ENCODE peak calls at places on chromosomes 12 and 14, in four cellular contexts. One of them, this sample, is unnamed.
A peak's percentile ranks its signal among the peaks of the same experiment; 100 is the strongest.

GRCh38 chr12:401235-402126 is at the start of gene CCDC77:
- DNase-seq in HepG2: peak; percentile 89
- DNase-seq in GM12878: peak; percentile 86
- DNase-seq in H1: peak; percentile 96
- DNase-seq in this sample: peak; percentile 95

GRCh38 chr14:68244272-68244975 is 424.8 kb downstream of the RAD51B start:
- DNase-seq in HepG2: no peak
- DNase-seq in GM12878: no peak
- DNase-seq in H1: no peak
- DNase-seq in this sample: no peak

GRCh38 chr12:54853933-54854538 is at the start of gene MUCL1:
- DNase-seq in HepG2: peak; percentile 48
- DNase-seq in GM12878: peak; percentile 28
- DNase-seq in H1: peak; percentile 86
- DNase-seq in this sample: peak; percentile 39

GRCh38 chr14:79383031-79383430 is 828.3 kb downstream of the DIO2 start:
- DNase-seq in HepG2: no peak
- DNase-seq in GM12878: no peak
- DNase-seq in H1: no peak
- DNase-seq in this sample: no peak

GRCh38 chr14:61197416-61197815 is 83.7 kb downstream of the TMEM30B start:
- DNase-seq in HepG2: no peak
- DNase-seq in GM12878: no peak
- DNase-seq in H1: no peak
- DNase-seq in this sample: no peak

GRCh38 chr14:67566908-67567307 is 33.2 kb downstream of the PIGH start:
- DNase-seq in HepG2: no peak
- DNase-seq in GM12878: no peak
- DNase-seq in H1: no peak
- DNase-seq in this sample: no peak

GRCh38 chr14:76701436-76701835 is 59.8 kb upstream of the VASH1 start:
- DNase-seq in HepG2: no peak
- DNase-seq in GM12878: no peak
- DNase-seq in H1: no peak
- DNase-seq in this sample: no peak

GRCh38 chr14:95698287-95698686 is 12.1 kb downstream of the TCL1B start:
- DNase-seq in HepG2: no peak
- DNase-seq in GM12878: no peak
- DNase-seq in H1: no peak
- DNase-seq in this sample: no peak

GRCh38 chr14:45156067-45156466 is 20.3 kb downstream of the FANCM start:
- DNase-seq in HepG2: no peak
- DNase-seq in GM12878: no peak
- DNase-seq in H1: no peak
- DNase-seq in this sample: no peak

GRCh38 chr14:106586098-106586704 is 1059.8 kb downstream of the TMEM121 start:
- DNase-seq in HepG2: peak; percentile 37
- DNase-seq in GM12878: no peak
- DNase-seq in H1: peak; percentile 49
- DNase-seq in this sample: peak; percentile 36

GRCh38 chr14:73717998-73718741 is 4.0 kb upstream of the PNMA1 start:
- DNase-seq in HepG2: no peak
- DNase-seq in GM12878: no peak
- DNase-seq in H1: peak; percentile 69
- DNase-seq in this sample: peak; percentile 31

GRCh38 chr12:107131832-107132616 is 38.7 kb upstream of the CRY1 start:
- DNase-seq in HepG2: peak; percentile 49
- DNase-seq in GM12878: no peak
- DNase-seq in H1: peak; percentile 50
- DNase-seq in this sample: peak; percentile 52

GRCh38 chr14:74935340-74935640 is 12.2 kb upstream of the RPS6KL1 start:
- DNase-seq in HepG2: no peak
- DNase-seq in GM12878: no peak
- DNase-seq in H1: no peak
- DNase-seq in this sample: no peak

GRCh38 chr12:15196678-15197267 is 24.4 kb downstream of the RERG start:
- DNase-seq in HepG2: no peak
- DNase-seq in GM12878: no peak
- DNase-seq in H1: no peak
- DNase-seq in this sample: no peak
- TF ChIP-seq POLR2AphosphoS5 in HepG2: no peak
- TF ChIP-seq POLR2AphosphoS5 in GM12878: no peak
- TF ChIP-seq POLR2AphosphoS5 in H1: no peak
- TF ChIP-seq POLR2AphosphoS5 in this sample: no peak

GRCh38 chr12:22518067-22518719 is 26.1 kb downstream of the C2CD5 start:
- DNase-seq in HepG2: no peak
- DNase-seq in GM12878: no peak
- DNase-seq in H1: no peak
- DNase-seq in this sample: no peak
- TF ChIP-seq TCF12 in HepG2: no peak
- TF ChIP-seq TCF12 in GM12878: no peak
- TF ChIP-seq TCF12 in H1: no peak
- TF ChIP-seq TCF12 in this sample: no peak

DNA sequence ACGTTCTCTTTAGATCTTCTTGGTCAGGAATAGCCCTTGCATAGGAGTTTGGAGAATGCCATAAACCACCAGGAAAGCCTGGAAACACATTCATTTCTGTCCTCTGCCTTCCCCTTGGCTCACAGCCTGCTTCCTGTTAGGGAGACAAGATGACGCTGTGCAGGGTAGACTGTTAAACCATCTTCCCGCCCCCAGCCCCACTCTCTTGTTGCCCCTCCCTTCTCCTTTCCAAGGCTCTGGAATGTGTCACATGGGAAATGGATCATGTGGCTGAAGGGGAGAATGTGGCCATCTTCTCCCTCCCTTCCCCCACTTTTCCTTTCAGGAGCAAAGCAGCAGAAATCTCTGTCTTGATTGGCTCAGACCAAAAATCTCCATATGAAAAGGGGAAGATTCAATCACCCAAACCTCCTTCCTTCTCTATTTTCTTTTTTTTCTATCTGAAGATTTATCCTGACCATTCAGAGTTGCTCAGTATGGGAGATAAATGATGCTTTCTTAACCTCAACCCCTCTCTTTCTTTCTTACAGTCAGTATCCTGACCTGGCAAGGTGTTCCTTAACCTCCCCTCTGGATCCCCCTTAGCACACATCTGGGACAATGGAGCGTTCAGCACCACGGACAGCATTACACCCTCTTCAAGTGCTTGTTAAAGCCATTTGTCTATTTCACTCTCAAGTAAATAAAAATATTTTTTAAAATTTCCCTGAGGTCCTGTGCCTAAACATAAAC is 11.4 kb downstream of the GPR19 start:
- DNase-seq in HepG2: peak; percentile 13
- DNase-seq in GM12878: no peak
- DNase-seq in H1: peak; percentile 80
- DNase-seq in this sample: peak; percentile 75
- TF ChIP-seq POLR2AphosphoS5 in HepG2: no peak
- TF ChIP-seq POLR2AphosphoS5 in GM12878: no peak
- TF ChIP-seq POLR2AphosphoS5 in H1: peak; percentile 91
- TF ChIP-seq POLR2AphosphoS5 in this sample: no peak

GRCh38 chr12:49050507-49051372 is 9.9 kb downstream of the KMT2D start:
- DNase-seq in HepG2: no peak
- DNase-seq in GM12878: no peak
- DNase-seq in H1: no peak
- DNase-seq in this sample: no peak
- TF ChIP-seq TCF12 in HepG2: no peak
- TF ChIP-seq TCF12 in GM12878: no peak
- TF ChIP-seq TCF12 in H1: no peak
- TF ChIP-seq TCF12 in this sample: no peak

GRCh38 chr14:104968541-104969401 is 9.4 kb downstream of the AHNAK2 start:
- DNase-seq in HepG2: no peak
- DNase-seq in GM12878: no peak
- DNase-seq in H1: no peak
- DNase-seq in this sample: peak; percentile 51

GRCh38 chr14:104969741-104970230 is 8.4 kb downstream of the AHNAK2 start:
- DNase-seq in HepG2: no peak
- DNase-seq in GM12878: no peak
- DNase-seq in H1: no peak
- DNase-seq in this sample: no peak

GRCh38 chr14:104972301-104973211 is 5.6 kb downstream of the AHNAK2 start:
- DNase-seq in HepG2: no peak
- DNase-seq in GM12878: no peak
- DNase-seq in H1: no peak
- DNase-seq in this sample: no peak

GRCh38 chr14:104971447-104972240 is 6.5 kb downstream of the AHNAK2 start:
- DNase-seq in HepG2: no peak
- DNase-seq in GM12878: no peak
- DNase-seq in H1: no peak
- DNase-seq in this sample: no peak

GRCh38 chr14:104970231-104971068 is 7.7 kb downstream of the AHNAK2 start:
- DNase-seq in HepG2: no peak
- DNase-seq in GM12878: no peak
- DNase-seq in H1: no peak
- DNase-seq in this sample: no peak
- TF ChIP-seq POLR2AphosphoS5 in HepG2: no peak
- TF ChIP-seq POLR2AphosphoS5 in GM12878: no peak
- TF ChIP-seq POLR2AphosphoS5 in H1: no peak
- TF ChIP-seq POLR2AphosphoS5 in this sample: peak; percentile 41

DNA sequence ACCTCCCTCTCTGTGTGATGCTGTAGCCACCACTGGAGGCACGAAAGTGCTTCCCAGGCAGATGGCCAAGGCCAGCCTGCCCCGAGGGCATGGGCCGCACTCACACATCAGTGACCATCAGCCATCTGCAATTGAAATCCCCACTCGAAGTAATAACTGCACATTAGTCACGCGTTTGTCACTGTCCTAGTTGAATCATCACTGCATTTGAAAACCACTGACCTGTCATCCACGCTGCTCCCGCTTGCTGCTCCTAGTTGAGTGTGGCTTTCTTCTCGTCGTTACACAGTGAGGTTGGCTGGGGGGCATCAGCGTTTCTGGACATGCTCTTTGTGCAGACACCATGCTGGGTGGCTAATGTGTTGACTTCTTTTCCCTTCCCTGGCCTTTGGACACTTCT is 176.1 kb downstream of the ADGRD1 start:
- DNase-seq in HepG2: no peak
- DNase-seq in GM12878: no peak
- DNase-seq in H1: no peak
- DNase-seq in this sample: peak; percentile 91
- TF ChIP-seq TCF12 in HepG2: no peak
- TF ChIP-seq TCF12 in GM12878: no peak
- TF ChIP-seq TCF12 in H1: no peak
- TF ChIP-seq TCF12 in this sample: no peak

GRCh38 chr12:51910691-51911090 is 3.4 kb downstream of the ACVRL1 start:
- DNase-seq in HepG2: no peak
- DNase-seq in GM12878: no peak
- DNase-seq in H1: no peak
- DNase-seq in this sample: peak; percentile 59

GRCh38 chr12:51910168-51910567 is 2.9 kb downstream of the ACVRL1 start:
- DNase-seq in HepG2: no peak
- DNase-seq in GM12878: no peak
- DNase-seq in H1: no peak
- DNase-seq in this sample: no peak

GRCh38 chr12:51913071-51914033 is 6.0 kb downstream of the ACVRL1 start:
- DNase-seq in HepG2: no peak
- DNase-seq in GM12878: no peak
- DNase-seq in H1: peak; percentile 81
- DNase-seq in this sample: peak; percentile 55

GRCh38 chr12:51911307-51911706 is 4.0 kb downstream of the ACVRL1 start:
- DNase-seq in HepG2: no peak
- DNase-seq in GM12878: no peak
- DNase-seq in H1: no peak
- DNase-seq in this sample: no peak

GRCh38 chr12:51911788-51912711 is 4.7 kb downstream of the ACVRL1 start:
- DNase-seq in HepG2: no peak
- DNase-seq in GM12878: no peak
- DNase-seq in H1: no peak
- DNase-seq in this sample: peak; percentile 77
- TF ChIP-seq POLR2AphosphoS5 in HepG2: no peak
- TF ChIP-seq POLR2AphosphoS5 in GM12878: no peak
- TF ChIP-seq POLR2AphosphoS5 in H1: no peak
- TF ChIP-seq POLR2AphosphoS5 in this sample: no peak

DNA sequence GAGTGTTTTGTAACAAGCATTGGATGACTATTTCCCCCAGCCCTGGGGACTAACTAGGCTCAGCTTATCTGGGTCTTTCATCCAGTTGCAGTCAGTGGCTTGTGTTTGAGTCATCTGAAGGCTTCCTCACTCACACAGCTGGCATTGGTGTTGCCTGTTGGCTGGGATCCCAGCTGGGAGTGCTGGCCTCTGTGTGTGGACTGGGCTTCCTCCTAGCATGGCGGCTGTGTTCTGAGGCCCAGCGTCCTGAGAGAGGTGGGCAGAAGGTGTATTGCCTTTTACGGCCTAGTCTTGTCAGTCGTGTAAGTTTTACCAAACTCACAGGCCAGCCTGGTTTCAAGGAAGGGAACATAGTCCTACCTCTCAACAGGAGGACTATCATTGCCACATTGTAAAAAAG is 28.3 kb upstream of the PPP2R5C start:
- DNase-seq in HepG2: no peak
- DNase-seq in GM12878: no peak
- DNase-seq in H1: no peak
- DNase-seq in this sample: no peak
- TF ChIP-seq TCF12 in HepG2: no peak
- TF ChIP-seq TCF12 in GM12878: no peak
- TF ChIP-seq TCF12 in H1: no peak
- TF ChIP-seq TCF12 in this sample: no peak

DNA sequence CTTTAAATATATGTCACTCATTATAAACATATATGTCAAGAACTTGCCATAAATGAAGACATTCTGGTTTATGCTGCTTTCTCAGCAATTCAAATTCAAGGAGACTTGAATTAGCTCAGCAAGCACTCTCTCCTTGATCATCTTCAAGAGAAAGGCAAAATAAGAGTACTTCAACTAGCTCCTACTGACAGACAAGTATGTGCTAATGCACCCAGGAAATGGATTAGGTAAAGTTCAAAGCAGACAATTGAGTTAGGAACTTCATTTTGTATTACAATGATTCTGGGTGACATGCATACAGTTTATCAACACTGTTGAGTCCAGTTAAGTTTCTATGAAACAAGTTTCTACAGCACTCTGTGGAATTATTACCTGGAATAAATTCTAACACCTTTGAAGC is 455.9 kb upstream of the USP15 start:
- DNase-seq in HepG2: no peak
- DNase-seq in GM12878: no peak
- DNase-seq in H1: no peak
- DNase-seq in this sample: no peak
- TF ChIP-seq POLR2AphosphoS5 in HepG2: no peak
- TF ChIP-seq POLR2AphosphoS5 in GM12878: no peak
- TF ChIP-seq POLR2AphosphoS5 in H1: no peak
- TF ChIP-seq POLR2AphosphoS5 in this sample: no peak

GRCh38 chr14:103372552-103373304 is 12.5 kb upstream of the MARK3 start:
- DNase-seq in HepG2: peak; percentile 48
- DNase-seq in GM12878: no peak
- DNase-seq in H1: no peak
- DNase-seq in this sample: no peak
- TF ChIP-seq TCF12 in HepG2: no peak
- TF ChIP-seq TCF12 in GM12878: no peak
- TF ChIP-seq TCF12 in H1: no peak
- TF ChIP-seq TCF12 in this sample: peak; percentile 71

This sample was measured in SK-N-SH.